ENCODE peak calls at places on chromosomes 2 and 18, in six cellular contexts. K, E, Z, L, F and Y are unnamed samples.

GRCh38 chr2:141105763-141106162 is 1025.1 kb downstream of the LRP1B start:
- DNase-seq in L (no peak), F (no peak), Z (no peak), K (no peak), E (no peak), Y (no peak)

GRCh38 chr2:23498941-23499340 is 114.0 kb downstream of the KLHL29 start:
- DNase-seq in L (no peak), K (no peak), F (no peak), Z (no peak), E (no peak), Y (no peak)

GRCh38 chr2:191401287-191401686 is 156.1 kb downstream of the MYO1B start:
- DNase-seq in L (no peak), F (peak), Z (no peak), K (no peak), E (no peak), Y (no peak)

GRCh38 chr18:31206787-31207381 is 44.2 kb upstream of the DSC1 start:
- DNase-seq in L (peak), Z (peak), K (peak), F (no peak), E (no peak), Y (no peak)

GRCh38 chr18:58201728-58202405 is 157.8 kb downstream of the NEDD4L start:
- DNase-seq in K (no peak), Z (no peak), E (no peak), F (no peak), L (no peak), Y (no peak)

GRCh38 chr2:233447506-233448219 is 93.4 kb downstream of the DGKD start:
- DNase-seq in L (no peak), K (no peak), F (no peak), Z (no peak), E (no peak), Y (peak)

GRCh38 chr2:107595749-107596148 is 230.9 kb upstream of the RGPD4 start:
- DNase-seq in L (peak), Z (no peak), K (no peak), E (peak), F (peak), Y (no peak)

GRCh38 chr2:168034586-168034985 is 212.8 kb downstream of the STK39 start:
- DNase-seq in F (no peak), K (no peak), E (no peak), L (no peak), Z (no peak), Y (no peak)